ENCODE peak calls at places on chromosomes 12 and 14, in eight cellular contexts. One of them, this sample, is unnamed.

GRCh38 chr14:96747006-96747405 is 50.2 kb upstream of the VRK1 start:
- DNase-seq in mesendoderm: no peak
- DNase-seq in cardiac fibroblast: no peak
- DNase-seq in activated CD4-positive, alpha-beta T cell treated with anti-CD3 and anti-CD28 coated beads, Interleukin-2, amount 50 U/mL, for 1 hour: no peak
- DNase-seq in DMS53: no peak
- DNase-seq in activated CD4-positive, CD25-positive, alpha-beta regulatory T cell: no peak
- DNase-seq in posterior vena cava: no peak
- DNase-seq in NCI-H774: no peak
- DNase-seq in this sample: no peak

GRCh38 chr12:65164774-65165173 is 4.6 kb upstream of the LEMD3 start:
- DNase-seq in mesendoderm: no peak
- DNase-seq in posterior vena cava: no peak
- DNase-seq in activated CD4-positive, alpha-beta T cell treated with anti-CD3 and anti-CD28 coated beads, Interleukin-2, amount 50 U/mL, for 1 hour: no peak
- DNase-seq in NCI-H774: no peak
- DNase-seq in DMS53: no peak
- DNase-seq in activated CD4-positive, CD25-positive, alpha-beta regulatory T cell: no peak
- DNase-seq in cardiac fibroblast: no peak
- DNase-seq in this sample: no peak

GRCh38 chr12:132152411-132152821 is 8.2 kb downstream of the NOC4L start:
- DNase-seq in cardiac fibroblast: no peak
- DNase-seq in DMS53: no peak
- DNase-seq in NCI-H774: no peak
- DNase-seq in mesendoderm: no peak
- DNase-seq in activated CD4-positive, CD25-positive, alpha-beta regulatory T cell: no peak
- DNase-seq in posterior vena cava: peak; percentile 73
- DNase-seq in activated CD4-positive, alpha-beta T cell treated with anti-CD3 and anti-CD28 coated beads, Interleukin-2, amount 50 U/mL, for 1 hour: no peak
- DNase-seq in this sample: no peak

GRCh38 chr14:61652526-61653262 is 42.6 kb upstream of the HIF1A start:
- DNase-seq in activated CD4-positive, alpha-beta T cell treated with anti-CD3 and anti-CD28 coated beads, Interleukin-2, amount 50 U/mL, for 1 hour: no peak
- DNase-seq in NCI-H774: no peak
- DNase-seq in posterior vena cava: no peak
- DNase-seq in activated CD4-positive, CD25-positive, alpha-beta regulatory T cell: no peak
- DNase-seq in DMS53: no peak
- DNase-seq in cardiac fibroblast: peak; percentile 45
- DNase-seq in mesendoderm: no peak
- DNase-seq in this sample: no peak

GRCh38 chr14:23829736-23830474 is 123.7 kb upstream of the DHRS4 start:
- DNase-seq in mesendoderm: peak; percentile 28
- DNase-seq in DMS53: peak; percentile 66
- DNase-seq in posterior vena cava: peak; percentile 81
- DNase-seq in activated CD4-positive, alpha-beta T cell treated with anti-CD3 and anti-CD28 coated beads, Interleukin-2, amount 50 U/mL, for 1 hour: no peak
- DNase-seq in activated CD4-positive, CD25-positive, alpha-beta regulatory T cell: no peak
- DNase-seq in cardiac fibroblast: peak; percentile 92
- DNase-seq in NCI-H774: no peak
- DNase-seq in this sample: no peak

GRCh38 chr12:94525951-94526350 is 66.3 kb upstream of the CEP83 start:
- DNase-seq in activated CD4-positive, alpha-beta T cell treated with anti-CD3 and anti-CD28 coated beads, Interleukin-2, amount 50 U/mL, for 1 hour: no peak
- DNase-seq in posterior vena cava: no peak
- DNase-seq in mesendoderm: no peak
- DNase-seq in DMS53: no peak
- DNase-seq in activated CD4-positive, CD25-positive, alpha-beta regulatory T cell: no peak
- DNase-seq in cardiac fibroblast: no peak
- DNase-seq in NCI-H774: no peak
- DNase-seq in this sample: no peak

GRCh38 chr14:98819867-98820206 is 452.2 kb downstream of the BCL11B start:
- DNase-seq in DMS53: no peak
- DNase-seq in activated CD4-positive, alpha-beta T cell treated with anti-CD3 and anti-CD28 coated beads, Interleukin-2, amount 50 U/mL, for 1 hour: no peak
- DNase-seq in activated CD4-positive, CD25-positive, alpha-beta regulatory T cell: no peak
- DNase-seq in mesendoderm: peak; percentile 95
- DNase-seq in NCI-H774: no peak
- DNase-seq in cardiac fibroblast: no peak
- DNase-seq in posterior vena cava: no peak
- DNase-seq in this sample: no peak

GRCh38 chr12:92737855-92738850 is 35.4 kb downstream of the PLEKHG7 start:
- DNase-seq in NCI-H774: no peak
- DNase-seq in activated CD4-positive, alpha-beta T cell treated with anti-CD3 and anti-CD28 coated beads, Interleukin-2, amount 50 U/mL, for 1 hour: no peak
- DNase-seq in activated CD4-positive, CD25-positive, alpha-beta regulatory T cell: no peak
- DNase-seq in DMS53: no peak
- DNase-seq in cardiac fibroblast: no peak
- DNase-seq in mesendoderm: no peak
- DNase-seq in posterior vena cava: no peak
- DNase-seq in this sample: no peak

GRCh38 chr14:54589843-54590242 is 22.9 kb downstream of the SAMD4A start:
- DNase-seq in activated CD4-positive, alpha-beta T cell treated with anti-CD3 and anti-CD28 coated beads, Interleukin-2, amount 50 U/mL, for 1 hour: no peak
- DNase-seq in activated CD4-positive, CD25-positive, alpha-beta regulatory T cell: no peak
- DNase-seq in mesendoderm: no peak
- DNase-seq in posterior vena cava: no peak
- DNase-seq in DMS53: no peak
- DNase-seq in NCI-H774: no peak
- DNase-seq in cardiac fibroblast: peak; percentile 45
- DNase-seq in this sample: no peak

GRCh38 chr12:69348162-69348938 is at the start of gene LYZ:
- DNase-seq in posterior vena cava: no peak
- DNase-seq in activated CD4-positive, CD25-positive, alpha-beta regulatory T cell: no peak
- DNase-seq in activated CD4-positive, alpha-beta T cell treated with anti-CD3 and anti-CD28 coated beads, Interleukin-2, amount 50 U/mL, for 1 hour: no peak
- DNase-seq in DMS53: no peak
- DNase-seq in mesendoderm: no peak
- DNase-seq in NCI-H774: no peak
- DNase-seq in cardiac fibroblast: no peak
- DNase-seq in this sample: no peak

GRCh38 chr12:124862768-124863408 is 776 bp downstream of the SCARB1 start:
- DNase-seq in activated CD4-positive, CD25-positive, alpha-beta regulatory T cell: no peak
- DNase-seq in posterior vena cava: no peak
- DNase-seq in mesendoderm: peak; percentile 40
- DNase-seq in activated CD4-positive, alpha-beta T cell treated with anti-CD3 and anti-CD28 coated beads, Interleukin-2, amount 50 U/mL, for 1 hour: no peak
- DNase-seq in cardiac fibroblast: peak; percentile 27
- DNase-seq in NCI-H774: no peak
- DNase-seq in DMS53: peak; percentile 72
- DNase-seq in this sample: no peak

GRCh38 chr14:69043007-69043444 is 63.9 kb upstream of the ACTN1 start:
- DNase-seq in cardiac fibroblast: no peak
- DNase-seq in posterior vena cava: peak; percentile 88
- DNase-seq in mesendoderm: no peak
- DNase-seq in activated CD4-positive, CD25-positive, alpha-beta regulatory T cell: no peak
- DNase-seq in DMS53: no peak
- DNase-seq in activated CD4-positive, alpha-beta T cell treated with anti-CD3 and anti-CD28 coated beads, Interleukin-2, amount 50 U/mL, for 1 hour: no peak
- DNase-seq in NCI-H774: no peak
- DNase-seq in this sample: no peak

This sample was measured in CD8-positive, alpha-beta T cell.